ENCODE peak calls at places on chromosomes 6 and 20, in eight cellular contexts. One of them, this sample, is unnamed.

GRCh38 chr20:15162061-15162740 is 824.8 kb upstream of the FLRT3 start:
- DNase-seq in cardiac muscle cell: no peak
- DNase-seq in spleen: no peak
- DNase-seq in glutamatergic neuron: no peak
- DNase-seq in HFF-Myc: no peak
- DNase-seq in psoas muscle: no peak
- DNase-seq in WTC11: no peak
- DNase-seq in upper lobe of right lung: no peak
- DNase-seq in this sample: no peak

GRCh38 chr6:3277251-3277650 is 18.5 kb downstream of the PSMG4 start:
- DNase-seq in upper lobe of right lung: no peak
- DNase-seq in WTC11: no peak
- DNase-seq in cardiac muscle cell: no peak
- DNase-seq in HFF-Myc: peak
- DNase-seq in spleen: peak
- DNase-seq in glutamatergic neuron: no peak
- DNase-seq in psoas muscle: no peak
- DNase-seq in this sample: no peak

GRCh38 chr20:3766832-3767433 is 620 bp downstream of the ADISSP start:
- DNase-seq in psoas muscle: no peak
- DNase-seq in WTC11: no peak
- DNase-seq in glutamatergic neuron: no peak
- DNase-seq in HFF-Myc: no peak
- DNase-seq in spleen: no peak
- DNase-seq in cardiac muscle cell: peak
- DNase-seq in upper lobe of right lung: no peak
- DNase-seq in this sample: no peak

GRCh38 chr6:90483116-90483839 is 103.6 kb downstream of the MAP3K7 start:
- DNase-seq in spleen: no peak
- DNase-seq in WTC11: no peak
- DNase-seq in cardiac muscle cell: no peak
- DNase-seq in glutamatergic neuron: no peak
- DNase-seq in psoas muscle: no peak
- DNase-seq in HFF-Myc: no peak
- DNase-seq in upper lobe of right lung: no peak
- DNase-seq in this sample: no peak

GRCh38 chr20:51486197-51487005 is 56.1 kb downstream of the NFATC2 start:
- DNase-seq in glutamatergic neuron: no peak
- DNase-seq in cardiac muscle cell: no peak
- DNase-seq in psoas muscle: no peak
- DNase-seq in upper lobe of right lung: no peak
- DNase-seq in WTC11: no peak
- DNase-seq in HFF-Myc: no peak
- DNase-seq in spleen: peak
- DNase-seq in this sample: no peak

GRCh38 chr6:14511192-14511591 is 393.6 kb downstream of the CD83 start:
- DNase-seq in WTC11: no peak
- DNase-seq in glutamatergic neuron: no peak
- DNase-seq in upper lobe of right lung: no peak
- DNase-seq in HFF-Myc: no peak
- DNase-seq in cardiac muscle cell: no peak
- DNase-seq in spleen: no peak
- DNase-seq in psoas muscle: no peak
- DNase-seq in this sample: no peak

GRCh38 chr6:137883400-137883888 is 16.4 kb downstream of the TNFAIP3 start:
- DNase-seq in upper lobe of right lung: no peak
- DNase-seq in WTC11: no peak
- DNase-seq in HFF-Myc: no peak
- DNase-seq in psoas muscle: no peak
- DNase-seq in spleen: no peak
- DNase-seq in glutamatergic neuron: no peak
- DNase-seq in cardiac muscle cell: no peak
- DNase-seq in this sample: no peak

GRCh38 chr6:490251-491037 is 98.9 kb downstream of the IRF4 start:
- DNase-seq in glutamatergic neuron: no peak
- DNase-seq in upper lobe of right lung: no peak
- DNase-seq in HFF-Myc: no peak
- DNase-seq in spleen: no peak
- DNase-seq in WTC11: no peak
- DNase-seq in psoas muscle: no peak
- DNase-seq in cardiac muscle cell: no peak
- DNase-seq in this sample: no peak

GRCh38 chr6:34386316-34387137 is 5.9 kb downstream of the NUDT3 start:
- DNase-seq in spleen: no peak
- DNase-seq in HFF-Myc: no peak
- DNase-seq in glutamatergic neuron: no peak
- DNase-seq in upper lobe of right lung: no peak
- DNase-seq in WTC11: no peak
- DNase-seq in psoas muscle: no peak
- DNase-seq in cardiac muscle cell: no peak
- DNase-seq in this sample: no peak

GRCh38 chr20:17613328-17614175 is 43.7 kb downstream of the DSTN start:
- DNase-seq in cardiac muscle cell: no peak
- DNase-seq in upper lobe of right lung: peak
- DNase-seq in HFF-Myc: no peak
- DNase-seq in psoas muscle: peak
- DNase-seq in WTC11: no peak
- DNase-seq in glutamatergic neuron: peak
- DNase-seq in spleen: no peak
- DNase-seq in this sample: no peak

GRCh38 chr20:25439328-25439727 is 31.9 kb downstream of the GINS1 start:
- DNase-seq in upper lobe of right lung: no peak
- DNase-seq in psoas muscle: no peak
- DNase-seq in HFF-Myc: no peak
- DNase-seq in cardiac muscle cell: no peak
- DNase-seq in WTC11: no peak
- DNase-seq in spleen: no peak
- DNase-seq in glutamatergic neuron: no peak
- DNase-seq in this sample: no peak

GRCh38 chr6:25714765-25715164 is 39.8 kb upstream of the SLC17A4 start:
- DNase-seq in cardiac muscle cell: no peak
- DNase-seq in spleen: no peak
- DNase-seq in glutamatergic neuron: no peak
- DNase-seq in WTC11: no peak
- DNase-seq in HFF-Myc: no peak
- DNase-seq in psoas muscle: no peak
- DNase-seq in upper lobe of right lung: no peak
- DNase-seq in this sample: no peak

GRCh38 chr20:59646487-59646886 is 42.1 kb downstream of the PHACTR3 start:
- DNase-seq in spleen: peak
- DNase-seq in psoas muscle: no peak
- DNase-seq in upper lobe of right lung: no peak
- DNase-seq in cardiac muscle cell: no peak
- DNase-seq in WTC11: no peak
- DNase-seq in glutamatergic neuron: no peak
- DNase-seq in HFF-Myc: no peak
- DNase-seq in this sample: no peak

GRCh38 chr6:36983538-36983937 is 2.5 kb downstream of the MTCH1 start:
- DNase-seq in HFF-Myc: no peak
- DNase-seq in cardiac muscle cell: no peak
- DNase-seq in psoas muscle: no peak
- DNase-seq in glutamatergic neuron: no peak
- DNase-seq in upper lobe of right lung: no peak
- DNase-seq in WTC11: no peak
- DNase-seq in spleen: no peak
- DNase-seq in this sample: no peak

GRCh38 chr6:36986704-36987047 is 680 bp upstream of the MTCH1 start:
- DNase-seq in spleen: no peak
- DNase-seq in upper lobe of right lung: no peak
- DNase-seq in HFF-Myc: no peak
- DNase-seq in WTC11: no peak
- DNase-seq in glutamatergic neuron: no peak
- DNase-seq in cardiac muscle cell: no peak
- DNase-seq in psoas muscle: no peak
- DNase-seq in this sample: no peak

GRCh38 chr6:36985384-36985962 is 523 bp downstream of the MTCH1 start:
- DNase-seq in WTC11: no peak
- DNase-seq in upper lobe of right lung: no peak
- DNase-seq in psoas muscle: no peak
- DNase-seq in cardiac muscle cell: no peak
- DNase-seq in spleen: no peak
- DNase-seq in HFF-Myc: no peak
- DNase-seq in glutamatergic neuron: no peak
- DNase-seq in this sample: no peak

GRCh38 chr6:36984581-36985383 is 1.2 kb downstream of the MTCH1 start:
- DNase-seq in glutamatergic neuron: peak
- DNase-seq in HFF-Myc: peak
- DNase-seq in spleen: no peak
- DNase-seq in cardiac muscle cell: peak
- DNase-seq in upper lobe of right lung: peak
- DNase-seq in WTC11: peak
- DNase-seq in psoas muscle: peak
- DNase-seq in this sample: peak

GRCh38 chr6:36985963-36986703 is at the start of gene MTCH1:
- DNase-seq in HFF-Myc: peak
- DNase-seq in WTC11: peak
- DNase-seq in cardiac muscle cell: peak
- DNase-seq in glutamatergic neuron: peak
- DNase-seq in spleen: peak
- DNase-seq in psoas muscle: peak
- DNase-seq in upper lobe of right lung: peak
- DNase-seq in this sample: peak
- TF ChIP-seq CTCF in HFF-Myc: no peak
- TF ChIP-seq CTCF in WTC11: no peak
- TF ChIP-seq CTCF in cardiac muscle cell: no peak
- TF ChIP-seq CTCF in glutamatergic neuron: no peak
- TF ChIP-seq CTCF in spleen: no peak
- TF ChIP-seq CTCF in psoas muscle: no peak
- TF ChIP-seq CTCF in upper lobe of right lung: no peak
- TF ChIP-seq CTCF in this sample: no peak

DNA sequence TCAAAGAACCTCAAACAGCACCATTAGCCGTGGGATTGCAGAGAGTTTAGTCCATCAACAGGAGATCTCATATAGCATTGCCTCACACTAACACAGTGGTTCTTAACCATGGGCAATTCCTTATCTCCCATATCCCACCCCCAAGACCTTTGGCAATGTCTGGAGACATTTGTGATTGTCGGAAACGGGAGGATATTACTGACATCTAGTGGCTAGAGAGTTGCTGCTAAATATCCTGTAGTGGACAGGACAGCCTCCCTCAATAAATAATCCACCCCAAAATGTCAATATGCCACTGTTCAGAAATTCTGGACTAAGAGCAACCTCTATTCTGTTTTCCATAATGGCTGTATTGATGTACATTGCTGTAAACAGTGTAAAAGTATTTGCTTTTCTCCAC is 210.1 kb upstream of the CCN2 start:
- DNase-seq in cardiac muscle cell: peak
- DNase-seq in glutamatergic neuron: no peak
- DNase-seq in upper lobe of right lung: no peak
- DNase-seq in HFF-Myc: peak
- DNase-seq in spleen: no peak
- DNase-seq in WTC11: no peak
- DNase-seq in psoas muscle: no peak
- DNase-seq in this sample: no peak
- TF ChIP-seq CTCF in cardiac muscle cell: peak
- TF ChIP-seq CTCF in glutamatergic neuron: peak
- TF ChIP-seq CTCF in upper lobe of right lung: peak
- TF ChIP-seq CTCF in HFF-Myc: peak
- TF ChIP-seq CTCF in spleen: peak
- TF ChIP-seq CTCF in WTC11: no peak
- TF ChIP-seq CTCF in psoas muscle: peak
- TF ChIP-seq CTCF in this sample: peak

GRCh38 chr6:28215425-28215824 is 9.7 kb upstream of the ZSCAN9 start:
- DNase-seq in WTC11: no peak
- DNase-seq in psoas muscle: no peak
- DNase-seq in spleen: no peak
- DNase-seq in upper lobe of right lung: no peak
- DNase-seq in cardiac muscle cell: no peak
- DNase-seq in HFF-Myc: no peak
- DNase-seq in glutamatergic neuron: no peak
- DNase-seq in this sample: no peak

GRCh38 chr6:28213213-28213523 is 11.9 kb upstream of the ZSCAN9 start:
- DNase-seq in spleen: no peak
- DNase-seq in cardiac muscle cell: no peak
- DNase-seq in WTC11: no peak
- DNase-seq in upper lobe of right lung: no peak
- DNase-seq in HFF-Myc: no peak
- DNase-seq in glutamatergic neuron: no peak
- DNase-seq in psoas muscle: no peak
- DNase-seq in this sample: no peak

GRCh38 chr6:28220164-28221133 is 4.6 kb upstream of the ZSCAN9 start:
- DNase-seq in psoas muscle: no peak
- DNase-seq in WTC11: no peak
- DNase-seq in upper lobe of right lung: no peak
- DNase-seq in cardiac muscle cell: no peak
- DNase-seq in spleen: no peak
- DNase-seq in glutamatergic neuron: no peak
- DNase-seq in HFF-Myc: no peak
- DNase-seq in this sample: no peak

GRCh38 chr6:28217890-28218289 is 7.2 kb upstream of the ZSCAN9 start:
- DNase-seq in spleen: no peak
- DNase-seq in glutamatergic neuron: no peak
- DNase-seq in WTC11: no peak
- DNase-seq in HFF-Myc: no peak
- DNase-seq in upper lobe of right lung: no peak
- DNase-seq in cardiac muscle cell: no peak
- DNase-seq in psoas muscle: no peak
- DNase-seq in this sample: no peak

GRCh38 chr6:28218312-28219248 is 6.5 kb upstream of the ZSCAN9 start:
- DNase-seq in glutamatergic neuron: peak
- DNase-seq in spleen: peak
- DNase-seq in psoas muscle: peak
- DNase-seq in upper lobe of right lung: peak
- DNase-seq in WTC11: peak
- DNase-seq in cardiac muscle cell: peak
- DNase-seq in HFF-Myc: no peak
- DNase-seq in this sample: peak
- TF ChIP-seq CTCF in glutamatergic neuron: no peak
- TF ChIP-seq CTCF in spleen: no peak
- TF ChIP-seq CTCF in psoas muscle: no peak
- TF ChIP-seq CTCF in upper lobe of right lung: no peak
- TF ChIP-seq CTCF in WTC11: no peak
- TF ChIP-seq CTCF in cardiac muscle cell: no peak
- TF ChIP-seq CTCF in HFF-Myc: no peak
- TF ChIP-seq CTCF in this sample: no peak

DNA sequence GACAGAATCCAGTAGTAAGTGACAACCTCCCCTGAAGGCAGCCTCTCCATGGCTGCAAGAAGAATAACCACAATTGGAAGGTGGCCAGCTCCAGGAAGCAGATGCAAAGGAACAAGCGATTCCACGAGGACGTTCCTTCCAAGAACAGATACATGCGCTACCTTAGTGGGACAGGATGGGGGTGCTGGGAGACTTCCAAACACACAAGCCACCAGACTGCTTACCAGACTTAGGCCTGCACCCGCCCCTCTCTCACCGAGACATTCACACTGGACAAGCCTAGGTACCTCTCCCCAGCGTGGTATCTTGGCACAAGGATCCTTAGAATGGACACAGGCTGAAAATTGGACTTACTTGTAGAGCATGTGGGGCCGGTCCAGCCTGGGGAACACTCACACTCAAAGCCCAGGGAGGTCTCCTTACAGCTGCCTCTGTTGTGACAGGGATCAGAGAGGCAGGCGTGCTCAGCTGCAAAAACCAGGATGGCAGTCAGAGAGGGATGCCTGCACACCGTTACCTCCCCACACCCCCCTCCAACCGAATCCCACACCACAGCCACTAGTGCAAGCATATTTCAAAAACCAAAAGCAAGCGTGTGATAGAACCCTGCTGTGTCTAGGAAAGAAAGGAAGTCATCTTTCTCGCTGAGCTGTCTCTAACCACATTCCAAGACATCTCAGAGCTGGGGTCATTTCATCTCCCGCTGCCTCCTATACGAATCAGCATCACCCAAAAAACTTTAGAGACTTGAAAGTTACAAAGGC is 22.4 kb downstream of the JAG1 start:
- DNase-seq in glutamatergic neuron: no peak
- DNase-seq in WTC11: no peak
- DNase-seq in HFF-Myc: no peak
- DNase-seq in psoas muscle: no peak
- DNase-seq in spleen: no peak
- DNase-seq in cardiac muscle cell: no peak
- DNase-seq in upper lobe of right lung: no peak
- DNase-seq in this sample: peak
- TF ChIP-seq CTCF in glutamatergic neuron: no peak
- TF ChIP-seq CTCF in WTC11: no peak
- TF ChIP-seq CTCF in HFF-Myc: no peak
- TF ChIP-seq CTCF in psoas muscle: no peak
- TF ChIP-seq CTCF in spleen: no peak
- TF ChIP-seq CTCF in cardiac muscle cell: no peak
- TF ChIP-seq CTCF in upper lobe of right lung: no peak
- TF ChIP-seq CTCF in this sample: no peak

This sample was measured in BE2C.